ENCODE peak calls at places on chromosome 12, in five cellular contexts. B is A549, T is pancreas, M is neural progenitor cell, A is fibroblast of lung. H is an unnamed sample.

GRCh38 chr12:124703852-124704251 is 136.4 kb upstream of the NCOR2 start:
- DNase-seq in T (no peak), M (no peak), B (no peak), A (peak), H (no peak)

GRCh38 chr12:68042212-68042699 is 53.0 kb downstream of the IFNG-AS1 start:
- DNase-seq in B (no peak), T (no peak), M (no peak), A (no peak), H (no peak)

GRCh38 chr12:110279561-110279960 is 1.5 kb upstream of the ATP2A2 start:
- DNase-seq in T (no peak), A (no peak), M (peak), B (no peak), H (no peak)

GRCh38 chr12:70640901-70641300 is 3.7 kb upstream of the PTPRB start:
- DNase-seq in B (no peak), M (no peak), T (no peak), A (no peak), H (no peak)

GRCh38 chr12:28023156-28023887 is 50.8 kb upstream of the PTHLH start:
- DNase-seq in M (no peak), A (peak), B (no peak), T (no peak), H (no peak)

GRCh38 chr12:5165296-5165970 is 121.8 kb downstream of the KCNA5 start:
- DNase-seq in B (no peak), M (no peak), A (no peak), T (no peak), H (no peak)

GRCh38 chr12:62106547-62107175 is 153.5 kb upstream of the USP15 start:
- DNase-seq in T (no peak), B (no peak), M (no peak), A (no peak), H (no peak)

GRCh38 chr12:126430921-126431320 is 1365.7 kb downstream of the AACS start:
- DNase-seq in A (no peak), M (no peak), B (no peak), T (no peak), H (no peak)

GRCh38 chr12:68565391-68565903 is 45.3 kb upstream of the RAP1B start:
- DNase-seq in A (peak), T (no peak), M (no peak), B (no peak), H (no peak)

GRCh38 chr12:2586159-2587035 is 208.4 kb upstream of the FKBP4 start:
- DNase-seq in T (no peak), M (no peak), B (no peak), A (no peak), H (no peak)

GRCh38 chr12:26043139-26044006 is 81.5 kb downstream of the BHLHE41 start:
- DNase-seq in M (no peak), A (peak), B (no peak), T (no peak), H (no peak)
- H3K27ac ChIP-seq in M (no peak), A (no peak), B (no peak), T (no peak), H (no peak)

DNA sequence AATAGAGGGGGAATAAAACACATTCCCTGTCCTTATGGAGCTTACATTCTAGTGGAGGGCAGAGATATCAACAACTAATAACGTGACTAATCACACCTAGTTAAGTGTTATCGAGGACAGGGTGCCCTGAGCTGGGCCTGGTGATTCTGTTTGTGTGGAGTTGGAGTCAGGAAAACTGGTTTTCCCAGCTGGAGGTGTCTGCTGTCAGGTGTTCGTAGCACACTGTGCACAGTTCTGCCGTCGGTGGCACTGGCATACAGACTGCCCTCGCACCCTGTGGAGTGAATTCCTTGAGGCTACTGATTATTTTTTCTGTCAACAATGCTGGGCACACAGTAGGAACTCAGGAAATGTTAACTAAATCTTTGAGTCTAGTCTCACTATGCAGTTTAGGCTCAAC is 900 bp upstream of the MTERF2 start:
- DNase-seq in T (peak), B (no peak), M (peak), A (no peak), H (no peak)
- TF ChIP-seq CTCF in T (no peak), B (no peak), M (no peak), A (no peak), H (no peak)

GRCh38 chr12:92551853-92552397 is 150.9 kb upstream of the PLEKHG7 start:
- DNase-seq in T (no peak), M (no peak), B (peak), A (no peak), H (no peak)

GRCh38 chr12:92551210-92551609 is 151.6 kb upstream of the PLEKHG7 start:
- DNase-seq in B (no peak), A (no peak), M (no peak), T (no peak), H (no peak)

GRCh38 chr12:92552412-92553108 is 150.2 kb upstream of the PLEKHG7 start:
- DNase-seq in A (no peak), B (no peak), T (no peak), M (no peak), H (no peak)

GRCh38 chr12:92554316-92554905 is 148.4 kb upstream of the PLEKHG7 start:
- DNase-seq in A (peak), B (no peak), M (no peak), T (no peak), H (no peak)

GRCh38 chr12:92553389-92553788 is 149.4 kb upstream of the PLEKHG7 start:
- DNase-seq in M (no peak), B (no peak), T (no peak), A (no peak), H (no peak)
- H3K27ac ChIP-seq in M (no peak), B (peak), T (peak), A (no peak), H (no peak)

GRCh38 chr12:6689000-6689882 is at the start of gene ZNF384:
- DNase-seq in A (peak), T (peak), B (peak), M (peak), H (peak)
- TF ChIP-seq CTCF in A (peak), T (peak), B (no peak), M (no peak), H (peak)

GRCh38 chr12:113207621-113208040 is 13.6 kb upstream of the TPCN1 start:
- DNase-seq in M (no peak), A (no peak), B (no peak), T (no peak), H (no peak)
- H3K27ac ChIP-seq in M (no peak), A (no peak), B (no peak), T (no peak), H (peak)

GRCh38 chr12:102879144-102879763 is 37.8 kb downstream of the PAH start:
- DNase-seq in M (peak), A (peak), B (peak), T (no peak), H (no peak)

GRCh38 chr12:102880783-102881182 is 36.3 kb downstream of the PAH start:
- DNase-seq in B (no peak), A (no peak), T (no peak), M (no peak), H (no peak)

GRCh38 chr12:102873077-102873476 is 44.0 kb downstream of the PAH start:
- DNase-seq in B (no peak), T (no peak), A (no peak), M (no peak), H (no peak)

GRCh38 chr12:102874819-102875218 is 42.2 kb downstream of the PAH start:
- DNase-seq in B (no peak), A (no peak), T (no peak), M (no peak), H (no peak)

DNA sequence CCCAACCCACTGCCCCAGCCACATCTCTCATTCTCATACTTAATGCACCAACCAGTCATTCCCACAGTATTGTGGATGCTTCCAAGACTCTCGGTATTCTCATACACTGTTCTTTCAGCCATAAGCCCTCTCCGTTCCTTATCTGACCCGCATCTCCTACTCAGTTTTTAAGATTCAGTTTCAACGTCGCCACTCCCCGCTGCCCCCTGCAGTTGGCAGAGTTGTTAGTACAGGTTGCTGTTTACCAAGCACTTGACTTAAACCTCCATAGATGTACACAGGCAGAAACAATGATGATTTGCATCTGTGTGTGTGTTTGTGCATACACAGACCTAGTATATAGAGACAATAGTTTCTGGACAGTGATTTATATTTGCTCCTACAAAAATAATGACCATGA is 40.2 kb downstream of the PAH start:
- DNase-seq in B (no peak), A (no peak), T (no peak), M (no peak), H (no peak)
- TF ChIP-seq CTCF in B (no peak), A (no peak), T (no peak), M (peak), H (no peak)

DNA sequence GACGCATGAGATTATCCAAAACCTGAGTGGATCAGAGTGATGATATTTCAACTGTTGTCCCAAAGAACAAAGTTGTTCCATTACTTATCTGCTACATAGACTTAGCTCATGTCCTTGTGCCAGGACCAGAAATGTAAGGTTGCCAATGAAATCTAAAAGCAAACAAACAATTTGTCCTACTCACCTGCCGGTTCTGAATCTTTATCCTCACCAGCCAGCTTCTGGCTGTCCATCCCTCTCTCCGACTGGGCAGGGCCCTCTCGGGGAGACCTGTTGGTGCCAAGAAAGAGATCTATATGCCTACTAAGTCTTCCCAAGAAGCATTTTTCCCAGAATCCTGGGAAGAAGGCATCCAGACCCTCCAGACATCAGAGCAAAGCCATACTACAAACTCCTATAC is 5.5 kb downstream of the KMT2D start:
- DNase-seq in B (no peak), T (no peak), A (no peak), M (no peak), H (no peak)
- H3K27ac ChIP-seq in B (no peak), T (no peak), A (no peak), M (no peak), H (no peak)

DNA sequence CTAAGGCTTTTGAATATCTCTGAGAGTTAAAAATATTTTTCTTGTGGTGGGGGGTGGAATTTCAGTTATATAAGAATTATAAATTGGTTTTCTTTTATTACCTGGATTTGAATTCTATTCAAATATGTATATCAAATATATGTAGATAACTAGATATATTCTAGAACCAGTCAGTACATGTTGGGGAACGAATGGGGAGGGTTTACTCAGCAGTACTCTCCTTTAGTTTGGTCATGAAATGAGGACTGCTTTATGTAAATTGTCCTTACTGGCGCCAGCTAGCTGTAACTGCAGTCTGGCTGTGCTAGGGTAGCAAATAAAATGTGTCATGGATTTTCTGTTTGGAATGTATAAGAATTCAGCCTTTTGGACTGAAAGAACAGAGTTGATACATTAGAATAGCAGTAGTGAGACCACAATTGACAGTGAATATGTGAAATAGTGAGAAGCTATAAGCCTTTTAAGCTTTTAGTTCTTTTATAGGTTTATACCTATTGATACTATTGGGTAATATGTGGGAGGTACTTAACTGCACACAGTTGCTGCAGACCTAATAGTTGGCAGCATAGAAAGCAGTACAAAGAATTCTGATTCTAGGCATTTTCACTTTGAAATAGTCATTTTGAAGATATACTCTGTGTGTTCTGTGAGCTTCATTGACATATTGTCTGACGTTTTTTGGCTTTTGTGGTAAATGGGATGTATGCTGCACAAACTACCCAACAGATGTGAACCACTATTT is 29.0 kb downstream of the ATF7IP start:
- DNase-seq in B (peak), A (peak), T (no peak), M (peak), H (peak)
- TF ChIP-seq CTCF in B (no peak), A (peak), T (no peak), M (peak), H (no peak)

GRCh38 chr12:7059780-7060179 is 738 bp upstream of the C1S start:
- DNase-seq in A (no peak), T (no peak), M (no peak), B (no peak), H (no peak)

GRCh38 chr12:7058850-7059249 is 1.7 kb upstream of the C1S start:
- DNase-seq in B (no peak), A (no peak), M (no peak), T (no peak), H (no peak)

GRCh38 chr12:7060353-7060954 is at the start of gene C1S:
- DNase-seq in T (peak), M (peak), A (peak), B (peak), H (no peak)

GRCh38 chr12:7061596-7061995 is 1.1 kb downstream of the C1S start:
- DNase-seq in M (no peak), B (no peak), A (no peak), T (no peak), H (no peak)

GRCh38 chr12:7061138-7061537 is 620 bp downstream of the C1S start:
- DNase-seq in M (no peak), A (no peak), B (no peak), T (no peak), H (no peak)
- H3K27ac ChIP-seq in M (no peak), A (peak), B (peak), T (peak), H (no peak)